ENCODE peak calls at places on chromosomes 3 and 15, in six cellular contexts. M is activated CD4-positive, alpha-beta T cell treated with anti-CD3 and anti-CD28 coated beads, Interleukin-2, amount 50 U/mL, for 1 hour; F is uterus; Z is left ventricle myocardium inferior; O is amniotic stem cell; H is COR-L47. I is an unnamed sample.

GRCh38 chr3:119628390-119628789 is 30.7 kb downstream of the PLA1A start:
- DNase-seq in M (no peak), Z (no peak), O (no peak), F (no peak), H (no peak), I (peak)

GRCh38 chr3:88044411-88044810 is 14.4 kb downstream of the CGGBP1 start:
- DNase-seq in M (no peak), O (no peak), F (no peak), H (no peak), Z (no peak), I (no peak)

GRCh38 chr15:67997996-67998395 is 56.1 kb upstream of the PIAS1 start:
- DNase-seq in F (no peak), M (no peak), Z (no peak), O (no peak), H (no peak), I (peak)

GRCh38 chr3:112074006-112074405 is 12.2 kb upstream of the C3orf52 start:
- DNase-seq in H (no peak), M (no peak), Z (no peak), O (no peak), F (no peak), I (no peak)

GRCh38 chr3:48409291-48410201 is 20.3 kb downstream of the PLXNB1 start:
- DNase-seq in M (no peak), H (no peak), F (peak), Z (peak), O (no peak), I (peak)

GRCh38 chr3:194472290-194472920 is 14.4 kb downstream of the ATP13A3 start:
- DNase-seq in Z (no peak), F (peak), H (peak), O (peak), M (no peak), I (no peak)

GRCh38 chr15:61047783-61048182 is 181.3 kb downstream of the RORA start:
- DNase-seq in F (no peak), H (no peak), Z (no peak), O (no peak), M (no peak), I (no peak)

GRCh38 chr3:197501496-197501878 is 54.3 kb downstream of the BDH1 start:
- DNase-seq in F (no peak), M (no peak), H (no peak), O (no peak), Z (no peak), I (peak)

GRCh38 chr3:47006145-47006651 is 26.7 kb downstream of the NBEAL2 start:
- DNase-seq in O (no peak), F (peak), H (no peak), Z (no peak), M (no peak), I (peak)

GRCh38 chr15:29792426-29793159 is 29.7 kb downstream of the TJP1 start:
- DNase-seq in O (no peak), F (no peak), Z (no peak), H (no peak), M (no peak), I (no peak)

GRCh38 chr3:100427694-100428093 is 26.4 kb downstream of the LNP1 start:
- DNase-seq in H (no peak), O (no peak), F (no peak), Z (no peak), M (no peak), I (no peak)

GRCh38 chr15:60933914-60934885 is 294.9 kb downstream of the RORA start:
- DNase-seq in M (no peak), H (peak), F (no peak), O (no peak), Z (no peak), I (no peak)

I was measured in Peyer's patch.